ENCODE peak calls at places on chromosomes 6 and 20, in five cellular contexts. One of them, this sample, is unnamed. For H3K4me1, the result is how much of the 10 kb centered on the place peaks cover.

GRCh38 chr20:45470262-45470931 is 844 bp downstream of the WFDC2 start:
- DNase-seq in uterus: no peak
- DNase-seq in K562: no peak
- DNase-seq in sigmoid colon: peak
- DNase-seq in heart right ventricle: no peak
- DNase-seq in this sample: peak

GRCh38 chr6:51025082-51025777 is 206.6 kb downstream of the TFAP2B start:
- DNase-seq in uterus: no peak
- DNase-seq in K562: peak
- DNase-seq in sigmoid colon: no peak
- DNase-seq in heart right ventricle: no peak
- DNase-seq in this sample: no peak

GRCh38 chr20:32205502-32206382 is 1.8 kb downstream of the PLAGL2 start:
- DNase-seq in uterus: no peak
- DNase-seq in K562: peak
- DNase-seq in sigmoid colon: no peak
- DNase-seq in heart right ventricle: no peak
- DNase-seq in this sample: no peak

GRCh38 chr6:8157839-8158238 is 55.5 kb upstream of the EEF1E1 start:
- DNase-seq in uterus: no peak
- DNase-seq in K562: no peak
- DNase-seq in sigmoid colon: no peak
- DNase-seq in heart right ventricle: no peak
- DNase-seq in this sample: no peak

GRCh38 chr6:43014434-43014909 is 423 bp downstream of the KLHDC3 start:
- DNase-seq in uterus: no peak
- DNase-seq in K562: no peak
- DNase-seq in sigmoid colon: no peak
- DNase-seq in heart right ventricle: no peak
- DNase-seq in this sample: no peak

GRCh38 chr6:56804996-56805395 is 149.9 kb upstream of the BEND6 start:
- DNase-seq in uterus: no peak
- DNase-seq in K562: no peak
- DNase-seq in sigmoid colon: no peak
- DNase-seq in heart right ventricle: no peak
- DNase-seq in this sample: no peak

GRCh38 chr20:53631909-53632662 is 38.4 kb upstream of the ZNF217 start:
- DNase-seq in uterus: peak
- DNase-seq in K562: no peak
- DNase-seq in sigmoid colon: no peak
- DNase-seq in heart right ventricle: no peak
- DNase-seq in this sample: peak

GRCh38 chr6:81750660-81751387 is 1.7 kb downstream of the TENT5A start:
- DNase-seq in uterus: no peak
- DNase-seq in K562: no peak
- DNase-seq in sigmoid colon: no peak
- DNase-seq in heart right ventricle: no peak
- DNase-seq in this sample: no peak

GRCh38 chr6:116616757-116617093 is 446 bp downstream of the RSPH4A start:
- DNase-seq in uterus: no peak
- DNase-seq in K562: peak
- DNase-seq in sigmoid colon: peak
- DNase-seq in heart right ventricle: no peak
- DNase-seq in this sample: peak

GRCh38 chr6:96116674-96117073 is 100.9 kb downstream of the FUT9 start:
- DNase-seq in uterus: no peak
- DNase-seq in K562: peak
- DNase-seq in sigmoid colon: no peak
- DNase-seq in heart right ventricle: no peak
- DNase-seq in this sample: no peak

GRCh38 chr6:122789862-122790739 is 1.0 kb downstream of the SMPDL3A start:
- DNase-seq in uterus: peak
- DNase-seq in K562: peak
- DNase-seq in sigmoid colon: no peak
- DNase-seq in heart right ventricle: no peak
- DNase-seq in this sample: no peak

GRCh38 chr20:46350201-46350985 is 42.1 kb upstream of the CDH22 start:
- DNase-seq in uterus: no peak
- DNase-seq in K562: peak
- DNase-seq in sigmoid colon: no peak
- DNase-seq in heart right ventricle: no peak
- DNase-seq in this sample: no peak

GRCh38 chr6:2976571-2977085 is 5.3 kb upstream of the SERPINB6 start:
- DNase-seq in uterus: no peak
- DNase-seq in K562: no peak
- DNase-seq in sigmoid colon: no peak
- DNase-seq in heart right ventricle: no peak
- DNase-seq in this sample: no peak

GRCh38 chr6:45949256-45949655 is 66.4 kb downstream of the CLIC5 start:
- DNase-seq in uterus: no peak
- DNase-seq in K562: no peak
- DNase-seq in sigmoid colon: no peak
- DNase-seq in heart right ventricle: no peak
- DNase-seq in this sample: no peak

GRCh38 chr20:37239026-37239451 is 22.6 kb downstream of the GHRH start:
- DNase-seq in uterus: no peak
- DNase-seq in K562: no peak
- DNase-seq in sigmoid colon: peak
- DNase-seq in heart right ventricle: no peak
- DNase-seq in this sample: peak

GRCh38 chr20:61252601-61253263 is 671 bp downstream of the CDH4 start:
- DNase-seq in uterus: no peak
- DNase-seq in K562: no peak
- DNase-seq in sigmoid colon: no peak
- DNase-seq in heart right ventricle: no peak
- DNase-seq in this sample: peak

GRCh38 chr20:61253264-61253639 is 1.2 kb downstream of the CDH4 start:
- DNase-seq in uterus: no peak
- DNase-seq in K562: no peak
- DNase-seq in sigmoid colon: no peak
- DNase-seq in heart right ventricle: no peak
- DNase-seq in this sample: peak

GRCh38 chr20:61251529-61252393 is at the start of gene CDH4:
- DNase-seq in uterus: no peak
- DNase-seq in K562: no peak
- DNase-seq in sigmoid colon: no peak
- DNase-seq in heart right ventricle: no peak
- DNase-seq in this sample: peak

GRCh38 chr20:61254881-61255589 is 3.0 kb downstream of the CDH4 start:
- DNase-seq in uterus: no peak
- DNase-seq in K562: no peak
- DNase-seq in sigmoid colon: no peak
- DNase-seq in heart right ventricle: no peak
- DNase-seq in this sample: peak

DNA sequence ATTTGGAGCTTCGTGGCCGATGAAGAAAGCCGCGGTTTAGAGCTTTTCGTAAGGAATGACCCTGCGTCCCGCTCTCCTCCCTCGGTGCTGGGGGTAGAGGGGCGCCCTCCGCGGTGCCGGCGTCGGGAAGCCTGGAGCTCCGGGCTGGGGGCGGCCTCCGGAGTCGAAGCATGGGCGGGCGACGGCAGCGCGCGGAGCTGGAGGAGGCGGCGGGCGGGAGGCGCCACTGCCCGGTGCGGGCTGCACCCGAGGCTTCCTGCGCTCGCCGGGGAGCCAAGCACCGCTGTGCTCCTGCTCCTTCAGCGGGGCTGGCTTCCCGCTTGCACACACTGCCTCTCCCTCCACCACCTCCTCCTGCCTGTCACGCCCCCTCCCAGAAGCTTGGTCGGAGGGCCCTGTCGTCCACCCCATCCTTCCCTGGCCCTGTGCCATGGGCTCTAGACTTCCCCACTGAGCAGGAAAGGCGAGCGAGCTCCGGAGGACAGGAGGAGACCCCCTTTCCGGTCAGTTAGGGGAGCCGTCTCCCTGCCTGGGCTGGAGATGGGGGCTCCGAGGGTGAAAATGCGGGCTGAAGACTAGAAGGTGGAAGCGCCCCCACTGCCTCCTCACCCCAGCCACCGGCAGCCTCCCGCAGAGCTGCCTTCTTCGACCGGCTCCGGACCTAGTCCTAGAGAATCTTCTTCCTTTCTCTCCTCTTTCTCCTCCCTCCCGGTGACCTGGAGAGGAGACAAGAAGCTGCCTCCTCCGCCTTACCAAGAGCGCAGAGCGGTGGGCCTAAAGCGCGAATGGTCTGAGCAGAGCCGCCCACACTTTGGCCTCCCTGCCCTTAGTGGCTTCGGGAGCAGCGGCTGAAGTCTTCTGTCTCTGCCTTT is 1.8 kb downstream of the CDH4 start:
- DNase-seq in uterus: no peak
- DNase-seq in K562: no peak
- DNase-seq in sigmoid colon: no peak
- DNase-seq in heart right ventricle: no peak
- DNase-seq in this sample: peak
- TF ChIP-seq CTCF in uterus: no peak
- TF ChIP-seq CTCF in K562: no peak
- TF ChIP-seq CTCF in sigmoid colon: no peak
- TF ChIP-seq CTCF in heart right ventricle: no peak
- TF ChIP-seq CTCF in this sample: peak

DNA sequence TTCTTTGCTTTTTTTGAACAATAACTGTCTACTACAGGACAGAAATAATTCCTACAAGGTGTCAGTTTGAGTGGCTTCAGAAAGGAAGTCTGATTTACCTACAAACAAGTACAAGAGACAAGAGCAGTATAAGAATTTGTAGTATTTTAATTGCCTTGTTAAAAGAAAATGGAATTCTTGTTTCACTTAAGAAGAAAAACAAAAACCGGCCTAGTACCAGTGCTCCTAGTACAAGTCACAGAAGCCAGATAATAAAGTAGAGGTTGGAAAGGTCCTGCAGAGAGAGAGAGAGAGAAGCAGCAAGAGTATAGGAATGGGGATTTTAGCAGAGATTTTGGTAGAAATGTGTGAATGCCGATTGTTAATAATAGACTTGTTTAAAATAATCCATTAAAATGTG is 6.4 kb downstream of the TAB2 start:
- DNase-seq in uterus: no peak
- DNase-seq in K562: no peak
- DNase-seq in sigmoid colon: no peak
- DNase-seq in heart right ventricle: no peak
- DNase-seq in this sample: no peak
- H3K4me1 ChIP-seq in uterus: under half
- H3K4me1 ChIP-seq in K562: under half
- H3K4me1 ChIP-seq in sigmoid colon: under half
- H3K4me1 ChIP-seq in heart right ventricle: half or more
- H3K4me1 ChIP-seq in this sample: under half

DNA sequence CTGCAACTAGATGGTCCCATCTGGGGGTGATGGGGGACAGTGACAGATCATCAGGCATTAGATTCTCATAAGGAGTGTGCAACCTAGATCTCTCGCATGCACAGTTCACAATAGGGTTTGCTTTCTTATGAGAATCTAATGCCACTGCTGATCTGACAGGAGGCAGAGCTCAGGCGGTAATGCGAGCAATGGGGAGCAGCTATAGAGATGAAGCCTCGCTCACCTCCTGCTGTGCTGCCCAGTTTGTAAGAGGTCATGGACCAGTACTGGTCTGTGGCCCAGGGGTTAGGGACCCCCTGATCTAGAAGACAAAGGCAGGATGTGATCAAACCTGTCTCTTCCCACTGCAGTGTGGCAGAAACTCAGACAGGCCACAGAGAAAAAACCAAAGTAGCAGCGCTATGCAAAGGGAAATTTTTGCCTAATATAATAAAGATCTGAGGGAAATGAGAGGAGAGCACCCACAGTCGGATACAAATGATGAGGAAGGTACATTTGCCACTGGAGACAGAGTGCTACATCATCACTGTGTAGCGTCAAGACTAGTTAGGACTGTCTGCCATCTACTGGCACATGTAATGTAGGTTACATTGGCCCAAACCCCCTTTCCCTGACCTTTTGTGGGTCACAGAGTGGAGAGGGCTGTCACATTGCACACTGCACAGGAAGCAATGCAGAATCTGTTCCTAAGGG is 4.1 kb upstream of the LY86 start:
- DNase-seq in uterus: no peak
- DNase-seq in K562: no peak
- DNase-seq in sigmoid colon: no peak
- DNase-seq in heart right ventricle: no peak
- DNase-seq in this sample: no peak
- TF ChIP-seq CTCF in uterus: no peak
- TF ChIP-seq CTCF in K562: no peak
- TF ChIP-seq CTCF in sigmoid colon: no peak
- TF ChIP-seq CTCF in heart right ventricle: no peak
- TF ChIP-seq CTCF in this sample: peak

GRCh38 chr20:50514750-50515149 is 4.6 kb downstream of the PTPN1 start:
- DNase-seq in uterus: no peak
- DNase-seq in K562: no peak
- DNase-seq in sigmoid colon: no peak
- DNase-seq in heart right ventricle: no peak
- DNase-seq in this sample: no peak

GRCh38 chr20:50512323-50512722 is 2.1 kb downstream of the PTPN1 start:
- DNase-seq in uterus: no peak
- DNase-seq in K562: no peak
- DNase-seq in sigmoid colon: no peak
- DNase-seq in heart right ventricle: no peak
- DNase-seq in this sample: no peak

GRCh38 chr20:50514035-50514337 is 3.8 kb downstream of the PTPN1 start:
- DNase-seq in uterus: no peak
- DNase-seq in K562: no peak
- DNase-seq in sigmoid colon: no peak
- DNase-seq in heart right ventricle: no peak
- DNase-seq in this sample: no peak

GRCh38 chr20:50515471-50516106 is 5.4 kb downstream of the PTPN1 start:
- DNase-seq in uterus: no peak
- DNase-seq in K562: no peak
- DNase-seq in sigmoid colon: no peak
- DNase-seq in heart right ventricle: no peak
- DNase-seq in this sample: peak

GRCh38 chr20:50513169-50514034 is 3.2 kb downstream of the PTPN1 start:
- DNase-seq in uterus: no peak
- DNase-seq in K562: no peak
- DNase-seq in sigmoid colon: no peak
- DNase-seq in heart right ventricle: no peak
- DNase-seq in this sample: no peak
- H3K4me1 ChIP-seq in uterus: under half
- H3K4me1 ChIP-seq in K562: under half
- H3K4me1 ChIP-seq in sigmoid colon: under half
- H3K4me1 ChIP-seq in heart right ventricle: half or more
- H3K4me1 ChIP-seq in this sample: half or more

GRCh38 chr6:137136065-137136464 is 37.4 kb downstream of the IL22RA2 start:
- DNase-seq in uterus: no peak
- DNase-seq in K562: no peak
- DNase-seq in sigmoid colon: no peak
- DNase-seq in heart right ventricle: no peak
- DNase-seq in this sample: no peak
- TF ChIP-seq CTCF in uterus: no peak
- TF ChIP-seq CTCF in K562: no peak
- TF ChIP-seq CTCF in sigmoid colon: no peak
- TF ChIP-seq CTCF in heart right ventricle: no peak
- TF ChIP-seq CTCF in this sample: peak

GRCh38 chr6:142195862-142196536 is 48.9 kb downstream of the VTA1 start:
- DNase-seq in uterus: no peak
- DNase-seq in K562: no peak
- DNase-seq in sigmoid colon: no peak
- DNase-seq in heart right ventricle: no peak
- DNase-seq in this sample: no peak

GRCh38 chr6:142192343-142192742 is 45.3 kb downstream of the VTA1 start:
- DNase-seq in uterus: no peak
- DNase-seq in K562: no peak
- DNase-seq in sigmoid colon: no peak
- DNase-seq in heart right ventricle: no peak
- DNase-seq in this sample: no peak

GRCh38 chr6:142193621-142194020 is 46.6 kb downstream of the VTA1 start:
- DNase-seq in uterus: no peak
- DNase-seq in K562: no peak
- DNase-seq in sigmoid colon: no peak
- DNase-seq in heart right ventricle: no peak
- DNase-seq in this sample: no peak
- H3K4me1 ChIP-seq in uterus: under half
- H3K4me1 ChIP-seq in K562: under half
- H3K4me1 ChIP-seq in sigmoid colon: under half
- H3K4me1 ChIP-seq in heart right ventricle: under half
- H3K4me1 ChIP-seq in this sample: under half

This sample was measured in RWPE2.